ENCODE peak calls at places on chromosomes 1 and 21, in six cellular contexts. Q is epithelial cell of esophagus, N is non-pigmented ciliary epithelial cell, T is HTR-8/SVneo, Y is nephron progenitor cell, H is skeletal muscle cell. D is an unnamed sample.

GRCh38 chr1:39205102-39205780 is 746 bp downstream of the MACF1 start:
- DNase-seq in Q (peak; percentile 89), N (no peak), T (peak; percentile 24), Y (no peak), H (peak; percentile 36), D (no peak)

GRCh38 chr21:33917421-33917820 is 1.8 kb upstream of the ATP5PO start:
- DNase-seq in Q (no peak), N (no peak), T (no peak), Y (no peak), H (no peak), D (no peak)

GRCh38 chr1:30512253-30512921 is 211.0 kb downstream of the MATN1 start:
- DNase-seq in Q (no peak), N (no peak), T (peak; percentile 20), Y (no peak), H (no peak), D (no peak)

GRCh38 chr1:21667348-21668231 is 1.6 kb downstream of the RAP1GAP start:
- DNase-seq in Q (no peak), N (no peak), T (no peak), Y (no peak), H (no peak), D (no peak)

GRCh38 chr1:31228986-31229385 is 10.7 kb downstream of the NKAIN1 start:
- DNase-seq in Q (peak; percentile 61), N (no peak), T (no peak), Y (no peak), H (no peak), D (no peak)

GRCh38 chr21:45874716-45875415 is 106.7 kb upstream of the COL6A1 start:
- DNase-seq in Q (peak; percentile 71), N (peak; percentile 75), T (peak; percentile 95), Y (no peak), H (peak; percentile 98), D (no peak)

GRCh38 chr1:40861227-40862003 is 748 bp downstream of the CITED4 start:
- DNase-seq in Q (peak; percentile 68), N (no peak), T (no peak), Y (peak; percentile 54), H (no peak), D (no peak)

GRCh38 chr21:41796476-41797080 is 29.7 kb upstream of the RIPK4 start:
- DNase-seq in Q (no peak), N (no peak), T (no peak), Y (no peak), H (no peak), D (no peak)

GRCh38 chr1:162678439-162678838 is 46.2 kb downstream of the DDR2 start:
- DNase-seq in Q (peak; percentile 26), N (no peak), T (peak; percentile 30), Y (no peak), H (no peak), D (no peak)

GRCh38 chr21:33205476-33205875 is 24.3 kb upstream of the IFNAR2 start:
- DNase-seq in Q (no peak), N (no peak), T (no peak), Y (no peak), H (no peak), D (no peak)

GRCh38 chr1:109768700-109769325 is 5.1 kb upstream of the EPS8L3 start:
- DNase-seq in Q (no peak), N (no peak), T (no peak), Y (no peak), H (no peak), D (no peak)

GRCh38 chr1:5720484-5720883 is 271.7 kb downstream of the NPHP4 start:
- DNase-seq in Q (peak; percentile 84), N (no peak), T (no peak), Y (no peak), H (no peak), D (no peak)

GRCh38 chr21:29302340-29302991 is 3.7 kb downstream of the BACH1 start:
- DNase-seq in Q (peak; percentile 50), N (no peak), T (no peak), Y (no peak), H (no peak), D (no peak)

GRCh38 chr1:172005856-172006255 is 164.6 kb downstream of the DNM3 start:
- DNase-seq in Q (peak; percentile 9), N (peak; percentile 85), T (no peak), Y (no peak), H (no peak), D (no peak)

GRCh38 chr1:33361553-33362262 is 40.8 kb upstream of the A3GALT2 start:
- DNase-seq in Q (no peak), N (no peak), T (no peak), Y (no peak), H (no peak), D (no peak)

GRCh38 chr21:15260604-15261003 is 195.8 kb upstream of the NRIP1 start:
- DNase-seq in Q (no peak), N (no peak), T (no peak), Y (no peak), H (no peak), D (no peak)

GRCh38 chr1:220189750-220190347 is 82.4 kb downstream of the RAB3GAP2 start:
- DNase-seq in Q (peak; percentile 42), N (no peak), T (peak; percentile 20), Y (no peak), H (peak; percentile 1), D (no peak)

GRCh38 chr1:203584040-203584439 is 42.6 kb upstream of the ATP2B4 start:
- DNase-seq in Q (no peak), N (no peak), T (no peak), Y (no peak), H (no peak), D (no peak)

GRCh38 chr1:113027449-113027848 is 45.5 kb upstream of the LRIG2 start:
- DNase-seq in Q (no peak), N (no peak), T (no peak), Y (no peak), H (no peak), D (no peak)

GRCh38 chr1:202101182-202101581 is 21.5 kb upstream of the GPR37L1 start:
- DNase-seq in Q (no peak), N (no peak), T (no peak), Y (no peak), H (no peak), D (no peak)

GRCh38 chr1:95850165-95850649 is 616.2 kb downstream of the RWDD3 start:
- DNase-seq in Q (no peak), N (no peak), T (no peak), Y (no peak), H (no peak), D (no peak)

GRCh38 chr1:25566730-25567341 is 23.4 kb downstream of the LDLRAP1 start:
- DNase-seq in Q (peak; percentile 67), N (no peak), T (no peak), Y (peak; percentile 40), H (peak; percentile 45), D (no peak)

GRCh38 chr1:66606359-66607142 is 72.6 kb downstream of the SGIP1 start:
- DNase-seq in Q (no peak), N (no peak), T (no peak), Y (no peak), H (no peak), D (no peak)

GRCh38 chr1:190615818-190616217 is 138.2 kb upstream of the BRINP3 start:
- DNase-seq in Q (no peak), N (no peak), T (no peak), Y (no peak), H (no peak), D (no peak)

GRCh38 chr1:157961805-157962762 is 31.4 kb upstream of the KIRREL1 start:
- DNase-seq in Q (peak; percentile 91), N (peak; percentile 69), T (peak; percentile 36), Y (no peak), H (no peak), D (no peak)

GRCh38 chr1:169741666-169742394 is 8.0 kb upstream of the SELE start:
- DNase-seq in Q (no peak), N (peak; percentile 35), T (peak; percentile 31), Y (no peak), H (peak; percentile 35), D (no peak)

GRCh38 chr1:173714759-173715537 is at the start of gene KLHL20:
- DNase-seq in Q (peak; percentile 94), N (peak; percentile 64), T (peak; percentile 82), Y (peak; percentile 77), H (peak; percentile 71), D (peak; percentile 69)

GRCh38 chr1:229204863-229205777 is 65.8 kb upstream of the RAB4A start:
- DNase-seq in Q (no peak), N (no peak), T (no peak), Y (no peak), H (no peak), D (no peak)

GRCh38 chr21:30193201-30193600 is 22.7 kb downstream of the CLDN8 start:
- DNase-seq in Q (peak; percentile 54), N (no peak), T (no peak), Y (no peak), H (no peak), D (no peak)

GRCh38 chr1:2132222-2133038 is 62.1 kb downstream of the FAAP20 start:
- DNase-seq in Q (peak; percentile 86), N (no peak), T (peak; percentile 62), Y (peak; percentile 53), H (no peak), D (no peak)